ENCODE peak calls at places on chromosome 18, in seven cellular contexts. F is OCI-M1; T is left lobe of liver; V is activated naive CD4-positive, alpha-beta T cell treated with Interleukin-2 at 50 U/mL for 16 hours; Y is left cardiac atrium; K is astrocyte of the cerebellum; A is neuronal stem cell. C is an unnamed sample.
A peak's percentile ranks its signal among the peaks of the same experiment; 100 is the strongest.

GRCh38 chr18:12819330-12819729 is 64.7 kb downstream of the PTPN2 start:
- DNase-seq in K (no peak), A (no peak), V (no peak), T (no peak), Y (no peak), F (no peak), C (no peak)

GRCh38 chr18:23401400-23402347 is 51.4 kb upstream of the RIOK3 start:
- DNase-seq in K (no peak), Y (peak; percentile 31), T (no peak), V (no peak), A (peak; percentile 59), F (no peak), C (no peak)

GRCh38 chr18:25278415-25278814 is 73.6 kb downstream of the ZNF521 start:
- DNase-seq in Y (no peak), T (no peak), F (peak; percentile 52), A (no peak), V (no peak), K (no peak), C (no peak)

GRCh38 chr18:57150828-57151227 is 3.9 kb downstream of the BOD1L2 start:
- DNase-seq in F (no peak), V (no peak), T (no peak), K (no peak), Y (no peak), A (peak; percentile 27), C (no peak)

GRCh38 chr18:73151086-73151485 is 283.3 kb upstream of the NETO1 start:
- DNase-seq in A (no peak), T (no peak), V (no peak), Y (no peak), F (no peak), K (no peak), C (no peak)

GRCh38 chr18:5238371-5238758 is 41.3 kb upstream of the AKAIN1 start:
- DNase-seq in V (peak; percentile 49), F (peak; percentile 66), K (no peak), A (no peak), Y (peak; percentile 51), T (peak; percentile 90), C (no peak)

GRCh38 chr18:45139478-45139877 is 458.8 kb downstream of the SETBP1 start:
- DNase-seq in V (no peak), A (no peak), K (no peak), F (no peak), Y (no peak), T (no peak), C (no peak)

GRCh38 chr18:48222118-48222517 is 187.1 kb downstream of the ZBTB7C start:
- DNase-seq in K (no peak), Y (peak; percentile 58), T (peak; percentile 65), F (peak; percentile 36), V (peak; percentile 16), A (no peak), C (peak; percentile 20)

GRCh38 chr18:13137041-13137938 is 81.3 kb upstream of the LDLRAD4 start:
- DNase-seq in T (peak; percentile 58), Y (peak; percentile 58), K (no peak), V (peak; percentile 28), A (no peak), F (peak; percentile 69), C (no peak)

GRCh38 chr18:55323051-55323994 is 264.7 kb downstream of the TCF4 start:
- DNase-seq in A (no peak), V (no peak), Y (no peak), K (no peak), F (peak; percentile 27), T (no peak), C (peak; percentile 42)

C was measured in NCI-H1694.